ENCODE peak calls at places on chromosomes 5 and 9, in seven cellular contexts. N is H1, F is HepG2, E is IMR-90, U is GM12878, H is K562, I is SK-N-SH. T is an unnamed sample.

GRCh38 chr5:102792705-102793104 is 37.6 kb downstream of the PAM start:
- DNase-seq in N (no peak), F (peak), E (no peak), U (no peak), H (no peak), I (no peak), T (peak)

GRCh38 chr9:6564370-6564769 is 81.2 kb downstream of the GLDC start:
- DNase-seq in N (no peak), F (no peak), E (no peak), U (no peak), H (no peak), I (no peak), T (no peak)

GRCh38 chr5:74667396-74667795 is 17.6 kb upstream of the HEXB start:
- DNase-seq in N (no peak), F (no peak), E (peak), U (no peak), H (no peak), I (no peak), T (no peak)

GRCh38 chr5:74275204-74275992 is 365.1 kb downstream of the ENC1 start:
- DNase-seq in N (no peak), F (no peak), E (no peak), U (no peak), H (no peak), I (no peak), T (no peak)

GRCh38 chr5:173764321-173765029 is 123.7 kb upstream of the CPEB4 start:
- DNase-seq in N (no peak), F (peak), E (peak), U (no peak), H (peak), I (no peak), T (peak)

GRCh38 chr5:175215906-175216305 is 228.1 kb downstream of the DRD1 start:
- DNase-seq in N (no peak), F (no peak), E (no peak), U (no peak), H (no peak), I (no peak), T (no peak)

GRCh38 chr5:137900925-137901817 is 11.9 kb downstream of the PKD2L2 start:
- DNase-seq in N (no peak), F (peak), E (no peak), U (no peak), H (no peak), I (no peak), T (no peak)

GRCh38 chr5:178839319-178839704 is 20.4 kb upstream of the ZNF354B start:
- DNase-seq in N (peak), F (peak), E (no peak), U (no peak), H (peak), I (peak), T (peak)

GRCh38 chr9:108956627-108957026 is 22.4 kb downstream of the ABITRAM start:
- DNase-seq in N (no peak), F (no peak), E (no peak), U (no peak), H (no peak), I (no peak), T (no peak)

GRCh38 chr5:58108507-58108906 is 351.4 kb downstream of the PLK2 start:
- DNase-seq in N (no peak), F (no peak), E (no peak), U (no peak), H (no peak), I (no peak), T (no peak)

GRCh38 chr9:75101004-75101601 is 12.8 kb downstream of the OSTF1 start:
- DNase-seq in N (no peak), F (no peak), E (no peak), U (no peak), H (no peak), I (no peak), T (no peak)

GRCh38 chr9:34310205-34310604 is 18.9 kb downstream of the KIF24 start:
- DNase-seq in N (no peak), F (no peak), E (peak), U (no peak), H (no peak), I (no peak), T (no peak)

GRCh38 chr5:32275421-32275765 is 37.3 kb downstream of the MTMR12 start:
- DNase-seq in N (no peak), F (peak), E (no peak), U (no peak), H (no peak), I (no peak), T (no peak)

GRCh38 chr5:68641211-68641610 is 425.7 kb downstream of the PIK3R1 start:
- DNase-seq in N (no peak), F (no peak), E (no peak), U (no peak), H (no peak), I (no peak), T (no peak)

GRCh38 chr9:16262467-16263261 is 607.8 kb downstream of the BNC2 start:
- DNase-seq in N (no peak), F (no peak), E (peak), U (no peak), H (no peak), I (no peak), T (no peak)

GRCh38 chr5:78001198-78001597 is 225.1 kb upstream of the TBCA start:
- DNase-seq in N (no peak), F (no peak), E (no peak), U (no peak), H (no peak), I (no peak), T (no peak)

GRCh38 chr9:73411494-73411893 is 259.8 kb downstream of the ANXA1 start:
- DNase-seq in N (no peak), F (no peak), E (no peak), U (no peak), H (no peak), I (no peak), T (no peak)

GRCh38 chr5:68193481-68194036 is 22.0 kb upstream of the PIK3R1 start:
- DNase-seq in N (no peak), F (no peak), E (no peak), U (no peak), H (no peak), I (no peak), T (no peak)

GRCh38 chr9:69809304-69809863 is 11.2 kb upstream of the CFAP95 start:
- DNase-seq in N (peak), F (no peak), E (peak), U (no peak), H (no peak), I (peak), T (no peak)

GRCh38 chr5:176507911-176508310 is 29.3 kb downstream of the RNF44 start:
- DNase-seq in N (no peak), F (no peak), E (no peak), U (no peak), H (no peak), I (no peak), T (no peak)

GRCh38 chr9:89379031-89379430 is 60.7 kb downstream of the SECISBP2 start:
- DNase-seq in N (no peak), F (no peak), E (no peak), U (no peak), H (no peak), I (no peak), T (no peak)

GRCh38 chr9:89917861-89918260 is 313.0 kb downstream of the GADD45G start:
- DNase-seq in N (no peak), F (no peak), E (no peak), U (no peak), H (no peak), I (no peak), T (no peak)

GRCh38 chr9:113131689-113132151 is 19.1 kb upstream of the SLC31A2 start:
- DNase-seq in N (peak), F (no peak), E (peak), U (no peak), H (no peak), I (no peak), T (no peak)

GRCh38 chr5:431001-431710 is 11.8 kb upstream of the EXOC3 start:
- DNase-seq in N (peak), F (peak), E (peak), U (no peak), H (peak), I (peak), T (peak)

GRCh38 chr9:113509463-113509862 is 45.9 kb downstream of the RGS3 start:
- DNase-seq in N (no peak), F (no peak), E (peak), U (no peak), H (no peak), I (no peak), T (no peak)

GRCh38 chr5:133520991-133521706 is 91.2 kb downstream of the FSTL4 start:
- DNase-seq in N (peak), F (no peak), E (no peak), U (no peak), H (no peak), I (no peak), T (no peak)

GRCh38 chr9:21070171-21070571 is 7.6 kb downstream of the IFNB1 start:
- DNase-seq in N (no peak), F (no peak), E (peak), U (no peak), H (no peak), I (no peak), T (peak)

GRCh38 chr5:159971931-159972461 is 36.9 kb upstream of the TTC1 start:
- DNase-seq in N (peak), F (no peak), E (no peak), U (no peak), H (no peak), I (peak), T (no peak)

GRCh38 chr9:36748322-36748899 is 175.7 kb downstream of the MELK start:
- DNase-seq in N (peak), F (no peak), E (peak), U (no peak), H (peak), I (no peak), T (peak)

GRCh38 chr9:90065001-90065400 is 460.2 kb downstream of the GADD45G start:
- DNase-seq in N (no peak), F (no peak), E (no peak), U (no peak), H (no peak), I (no peak), T (no peak)

GRCh38 chr5:136018814-136019777 is 9.7 kb upstream of the TGFBI start:
- DNase-seq in N (no peak), F (peak), E (peak), U (no peak), H (no peak), I (peak), T (no peak)

GRCh38 chr9:20771721-20772120 is 87.7 kb downstream of the FOCAD start:
- DNase-seq in N (no peak), F (no peak), E (no peak), U (no peak), H (no peak), I (no peak), T (no peak)

GRCh38 chr5:93078082-93079038 is 502.7 kb downstream of the NR2F1-AS1 start:
- DNase-seq in N (no peak), F (peak), E (peak), U (peak), H (no peak), I (peak), T (peak)

GRCh38 chr9:16442622-16443021 is 427.8 kb downstream of the BNC2 start:
- DNase-seq in N (no peak), F (no peak), E (peak), U (no peak), H (no peak), I (no peak), T (peak)

GRCh38 chr9:113541019-113541900 is 77.7 kb downstream of the RGS3 start:
- DNase-seq in N (peak), F (peak), E (peak), U (no peak), H (peak), I (peak), T (peak)

GRCh38 chr9:126376903-126377342 is 50.3 kb downstream of the MVB12B start:
- DNase-seq in N (no peak), F (peak), E (no peak), U (no peak), H (no peak), I (peak), T (no peak)
- TF ChIP-seq RFX5 in N (no peak), F (no peak), E (no peak), U (no peak), H (no peak), I (no peak), T (no peak)

DNA sequence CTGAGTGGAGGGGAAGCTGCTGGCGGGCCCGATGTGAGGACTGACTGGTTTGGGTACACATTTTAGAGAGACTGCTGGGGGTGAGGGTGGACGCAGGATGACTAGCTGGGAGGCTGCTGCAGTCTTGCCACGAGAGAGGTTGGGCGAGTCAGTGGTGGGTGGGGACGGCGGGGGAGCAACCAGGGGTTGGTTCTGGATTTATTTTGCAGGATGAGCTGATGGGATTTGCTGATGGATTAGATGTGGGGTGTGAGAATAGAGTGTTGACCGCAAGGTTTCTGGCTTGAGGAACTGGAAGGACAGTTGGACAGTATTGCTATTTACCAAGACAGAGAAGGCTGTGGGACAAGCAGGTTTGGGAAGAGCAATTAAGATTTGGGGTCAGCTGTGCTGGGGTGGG is 5.8 kb upstream of the NDST1 start:
- DNase-seq in N (no peak), F (no peak), E (peak), U (no peak), H (no peak), I (no peak), T (no peak)
- TF ChIP-seq RFX5 in N (no peak), F (no peak), E (no peak), U (no peak), H (no peak), I (no peak), T (no peak)

GRCh38 chr9:116951588-116952433 is 264.7 kb downstream of the TRIM32 start:
- DNase-seq in N (no peak), F (no peak), E (peak), U (peak), H (no peak), I (no peak), T (peak)
- TF ChIP-seq RFX5 in N (no peak), F (no peak), E (no peak), U (no peak), H (no peak), I (no peak), T (no peak)

GRCh38 chr9:127558581-127559246 is 53.4 kb upstream of the STXBP1 start:
- DNase-seq in N (no peak), F (no peak), E (no peak), U (no peak), H (no peak), I (no peak), T (no peak)

GRCh38 chr9:127557998-127558546 is 54.0 kb upstream of the STXBP1 start:
- DNase-seq in N (no peak), F (no peak), E (no peak), U (no peak), H (no peak), I (no peak), T (no peak)

GRCh38 chr9:127556871-127557270 is 55.2 kb upstream of the STXBP1 start:
- DNase-seq in N (no peak), F (no peak), E (no peak), U (no peak), H (no peak), I (no peak), T (no peak)

GRCh38 chr9:127555830-127556820 is 56.0 kb upstream of the STXBP1 start:
- DNase-seq in N (no peak), F (no peak), E (peak), U (peak), H (peak), I (no peak), T (peak)

GRCh38 chr9:127557466-127557869 is 54.6 kb upstream of the STXBP1 start:
- DNase-seq in N (no peak), F (no peak), E (no peak), U (no peak), H (no peak), I (peak), T (no peak)
- TF ChIP-seq RFX5 in N (no peak), F (no peak), E (no peak), U (no peak), H (no peak), I (no peak), T (no peak)

GRCh38 chr5:153517105-153517700 is 26.7 kb downstream of the GRIA1 start:
- DNase-seq in N (peak), F (no peak), E (no peak), U (no peak), H (no peak), I (peak), T (no peak)
- TF ChIP-seq RFX5 in N (no peak), F (no peak), E (no peak), U (no peak), H (no peak), I (no peak), T (no peak)

GRCh38 chr9:94675008-94675841 is 35.9 kb upstream of the FBP1 start:
- DNase-seq in N (no peak), F (no peak), E (peak), U (no peak), H (no peak), I (no peak), T (no peak)

GRCh38 chr9:94676446-94677148 is 37.3 kb upstream of the FBP1 start:
- DNase-seq in N (no peak), F (no peak), E (no peak), U (no peak), H (no peak), I (no peak), T (no peak)

GRCh38 chr9:94668424-94668916 is 29.2 kb upstream of the FBP1 start:
- DNase-seq in N (no peak), F (no peak), E (no peak), U (no peak), H (no peak), I (no peak), T (no peak)

GRCh38 chr9:94672811-94673487 is 33.6 kb upstream of the FBP1 start:
- DNase-seq in N (no peak), F (no peak), E (peak), U (no peak), H (no peak), I (no peak), T (peak)
- TF ChIP-seq RFX5 in N (no peak), F (no peak), E (no peak), U (no peak), H (no peak), I (no peak), T (no peak)

GRCh38 chr5:180474569-180474968 is 19.6 kb upstream of the CNOT6 start:
- DNase-seq in N (no peak), F (no peak), E (no peak), U (no peak), H (no peak), I (no peak), T (no peak)
- TF ChIP-seq RFX5 in N (no peak), F (no peak), E (no peak), U (no peak), H (no peak), I (no peak), T (no peak)

DNA sequence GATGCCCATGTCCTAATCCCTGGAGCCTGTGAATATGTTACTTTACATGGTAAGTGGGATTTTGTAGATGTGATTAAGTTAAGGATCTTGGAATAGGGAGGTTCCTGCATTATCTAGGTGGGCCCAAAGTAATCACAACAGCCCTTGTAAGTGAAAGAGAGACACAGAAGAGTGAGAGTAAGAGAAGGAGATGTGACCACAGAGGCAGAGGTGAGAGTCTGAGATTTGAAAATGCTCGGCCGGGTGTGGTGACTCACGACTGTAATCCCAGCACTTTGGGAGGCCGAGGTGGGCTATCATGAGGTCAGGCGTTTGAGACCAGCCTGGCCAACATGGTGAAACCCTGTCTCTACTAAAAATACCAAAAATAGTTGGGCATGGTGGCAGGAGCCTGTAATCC is 2.6 kb upstream of the HINT1 start:
- DNase-seq in N (no peak), F (no peak), E (no peak), U (no peak), H (no peak), I (no peak), T (no peak)
- TF ChIP-seq RFX5 in N (no peak), F (no peak), E (no peak), U (no peak), H (no peak), I (no peak), T (no peak)

DNA sequence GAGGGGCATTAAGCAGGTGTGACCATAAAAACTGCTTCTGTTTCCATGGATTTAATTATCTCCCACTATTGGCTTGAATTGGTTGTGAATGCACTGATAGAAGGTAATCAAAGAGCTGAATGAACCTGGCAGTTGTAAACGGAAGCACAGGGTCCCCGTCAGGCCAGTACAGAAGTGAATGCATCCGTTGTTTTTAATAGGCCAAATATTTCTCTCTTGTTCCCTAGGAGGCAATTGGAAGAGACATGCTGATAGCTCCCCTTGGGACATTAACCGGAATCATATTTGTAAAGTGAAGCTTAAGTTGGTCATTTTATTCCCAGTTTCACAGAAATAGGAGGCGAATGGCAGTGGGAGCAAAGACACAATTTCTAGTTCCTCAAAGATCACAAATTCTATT is 147.1 kb downstream of the CAVIN4 start:
- DNase-seq in N (no peak), F (no peak), E (no peak), U (no peak), H (no peak), I (no peak), T (no peak)
- TF ChIP-seq RFX5 in N (no peak), F (no peak), E (no peak), U (no peak), H (no peak), I (no peak), T (no peak)